ENCODE peak calls at places on chromosomes 7 and 10, in nine cellular contexts. One of them, this sample, is unnamed.

GRCh38 chr10:101839421-101840063 is 4.1 kb downstream of the KCNIP2 start:
- DNase-seq in psoas muscle: peak
- DNase-seq in body of pancreas: peak
- DNase-seq in neuronal stem cell: no peak
- DNase-seq in fibroblast of pulmonary artery: peak
- DNase-seq in kidney: peak
- DNase-seq in hepatocyte: peak
- DNase-seq in CD4-positive, alpha-beta memory T cell: peak
- DNase-seq in CD8-positive, alpha-beta T cell: peak
- DNase-seq in this sample: no peak

GRCh38 chr7:158631574-158632195 is 44.1 kb upstream of the PTPRN2 start:
- DNase-seq in psoas muscle: no peak
- DNase-seq in body of pancreas: no peak
- DNase-seq in neuronal stem cell: no peak
- DNase-seq in fibroblast of pulmonary artery: no peak
- DNase-seq in kidney: no peak
- DNase-seq in hepatocyte: no peak
- DNase-seq in CD4-positive, alpha-beta memory T cell: no peak
- DNase-seq in CD8-positive, alpha-beta T cell: no peak
- DNase-seq in this sample: no peak

GRCh38 chr10:60817135-60817805 is 39.0 kb downstream of the CDK1 start:
- DNase-seq in psoas muscle: no peak
- DNase-seq in body of pancreas: no peak
- DNase-seq in neuronal stem cell: no peak
- DNase-seq in fibroblast of pulmonary artery: peak
- DNase-seq in kidney: no peak
- DNase-seq in hepatocyte: no peak
- DNase-seq in CD4-positive, alpha-beta memory T cell: no peak
- DNase-seq in CD8-positive, alpha-beta T cell: no peak
- DNase-seq in this sample: peak

GRCh38 chr7:36232555-36232954 is 79.5 kb downstream of the EEPD1 start:
- DNase-seq in psoas muscle: no peak
- DNase-seq in body of pancreas: no peak
- DNase-seq in neuronal stem cell: no peak
- DNase-seq in fibroblast of pulmonary artery: no peak
- DNase-seq in kidney: no peak
- DNase-seq in hepatocyte: no peak
- DNase-seq in CD4-positive, alpha-beta memory T cell: no peak
- DNase-seq in CD8-positive, alpha-beta T cell: no peak
- DNase-seq in this sample: no peak

GRCh38 chr10:27319752-27320561 is 79.4 kb upstream of the ACBD5 start:
- DNase-seq in psoas muscle: peak
- DNase-seq in body of pancreas: peak
- DNase-seq in neuronal stem cell: no peak
- DNase-seq in fibroblast of pulmonary artery: peak
- DNase-seq in kidney: peak
- DNase-seq in hepatocyte: peak
- DNase-seq in CD4-positive, alpha-beta memory T cell: no peak
- DNase-seq in CD8-positive, alpha-beta T cell: no peak
- DNase-seq in this sample: peak

GRCh38 chr7:125423444-125424155 is 494.0 kb upstream of the POT1 start:
- DNase-seq in psoas muscle: no peak
- DNase-seq in body of pancreas: no peak
- DNase-seq in neuronal stem cell: no peak
- DNase-seq in fibroblast of pulmonary artery: peak
- DNase-seq in kidney: no peak
- DNase-seq in hepatocyte: no peak
- DNase-seq in CD4-positive, alpha-beta memory T cell: no peak
- DNase-seq in CD8-positive, alpha-beta T cell: no peak
- DNase-seq in this sample: no peak

GRCh38 chr7:157440346-157441022 is 103.7 kb downstream of the DNAJB6 start:
- DNase-seq in psoas muscle: no peak
- DNase-seq in body of pancreas: no peak
- DNase-seq in neuronal stem cell: no peak
- DNase-seq in fibroblast of pulmonary artery: no peak
- DNase-seq in kidney: peak
- DNase-seq in hepatocyte: no peak
- DNase-seq in CD4-positive, alpha-beta memory T cell: no peak
- DNase-seq in CD8-positive, alpha-beta T cell: no peak
- DNase-seq in this sample: no peak

GRCh38 chr7:39609084-39609461 is 14.3 kb upstream of the RALA start:
- DNase-seq in psoas muscle: peak
- DNase-seq in body of pancreas: no peak
- DNase-seq in neuronal stem cell: no peak
- DNase-seq in fibroblast of pulmonary artery: peak
- DNase-seq in kidney: no peak
- DNase-seq in hepatocyte: no peak
- DNase-seq in CD4-positive, alpha-beta memory T cell: no peak
- DNase-seq in CD8-positive, alpha-beta T cell: no peak
- DNase-seq in this sample: peak

GRCh38 chr10:133489816-133490588 is 36.3 kb downstream of the SCART1 start:
- DNase-seq in psoas muscle: no peak
- DNase-seq in body of pancreas: no peak
- DNase-seq in neuronal stem cell: no peak
- DNase-seq in fibroblast of pulmonary artery: no peak
- DNase-seq in kidney: no peak
- DNase-seq in hepatocyte: no peak
- DNase-seq in CD4-positive, alpha-beta memory T cell: no peak
- DNase-seq in CD8-positive, alpha-beta T cell: no peak
- DNase-seq in this sample: no peak

GRCh38 chr7:20224005-20224404 is 6.8 kb upstream of the MACC1 start:
- DNase-seq in psoas muscle: no peak
- DNase-seq in body of pancreas: no peak
- DNase-seq in neuronal stem cell: no peak
- DNase-seq in fibroblast of pulmonary artery: no peak
- DNase-seq in kidney: no peak
- DNase-seq in hepatocyte: no peak
- DNase-seq in CD4-positive, alpha-beta memory T cell: no peak
- DNase-seq in CD8-positive, alpha-beta T cell: no peak
- DNase-seq in this sample: no peak

GRCh38 chr10:78619244-78619851 is 449.4 kb upstream of the ZMIZ1 start:
- DNase-seq in psoas muscle: no peak
- DNase-seq in body of pancreas: no peak
- DNase-seq in neuronal stem cell: no peak
- DNase-seq in fibroblast of pulmonary artery: no peak
- DNase-seq in kidney: no peak
- DNase-seq in hepatocyte: peak
- DNase-seq in CD4-positive, alpha-beta memory T cell: no peak
- DNase-seq in CD8-positive, alpha-beta T cell: no peak
- DNase-seq in this sample: no peak

GRCh38 chr7:124413029-124413428 is 352.6 kb downstream of the GPR37 start:
- DNase-seq in psoas muscle: no peak
- DNase-seq in body of pancreas: no peak
- DNase-seq in neuronal stem cell: no peak
- DNase-seq in fibroblast of pulmonary artery: no peak
- DNase-seq in kidney: no peak
- DNase-seq in hepatocyte: no peak
- DNase-seq in CD4-positive, alpha-beta memory T cell: no peak
- DNase-seq in CD8-positive, alpha-beta T cell: no peak
- DNase-seq in this sample: no peak

GRCh38 chr10:30980951-30981616 is 50.6 kb downstream of the ZNF438 start:
- DNase-seq in psoas muscle: peak
- DNase-seq in body of pancreas: peak
- DNase-seq in neuronal stem cell: no peak
- DNase-seq in fibroblast of pulmonary artery: peak
- DNase-seq in kidney: peak
- DNase-seq in hepatocyte: no peak
- DNase-seq in CD4-positive, alpha-beta memory T cell: no peak
- DNase-seq in CD8-positive, alpha-beta T cell: no peak
- DNase-seq in this sample: peak

GRCh38 chr7:94286111-94286510 is 108.6 kb upstream of the COL1A2 start:
- DNase-seq in psoas muscle: no peak
- DNase-seq in body of pancreas: no peak
- DNase-seq in neuronal stem cell: no peak
- DNase-seq in fibroblast of pulmonary artery: peak
- DNase-seq in kidney: no peak
- DNase-seq in hepatocyte: no peak
- DNase-seq in CD4-positive, alpha-beta memory T cell: no peak
- DNase-seq in CD8-positive, alpha-beta T cell: no peak
- DNase-seq in this sample: no peak

GRCh38 chr10:102668312-102669110 is 24.2 kb downstream of the TRIM8 start:
- DNase-seq in psoas muscle: no peak
- DNase-seq in body of pancreas: peak
- DNase-seq in neuronal stem cell: no peak
- DNase-seq in fibroblast of pulmonary artery: no peak
- DNase-seq in kidney: peak
- DNase-seq in hepatocyte: no peak
- DNase-seq in CD4-positive, alpha-beta memory T cell: no peak
- DNase-seq in CD8-positive, alpha-beta T cell: no peak
- DNase-seq in this sample: no peak

GRCh38 chr10:29725133-29725720 is 90.5 kb upstream of the SVIL start:
- DNase-seq in psoas muscle: no peak
- DNase-seq in body of pancreas: no peak
- DNase-seq in neuronal stem cell: no peak
- DNase-seq in fibroblast of pulmonary artery: peak
- DNase-seq in kidney: no peak
- DNase-seq in hepatocyte: peak
- DNase-seq in CD4-positive, alpha-beta memory T cell: no peak
- DNase-seq in CD8-positive, alpha-beta T cell: no peak
- DNase-seq in this sample: peak

GRCh38 chr10:63573068-63573697 is 52.0 kb downstream of the REEP3 start:
- DNase-seq in psoas muscle: no peak
- DNase-seq in body of pancreas: no peak
- DNase-seq in neuronal stem cell: no peak
- DNase-seq in fibroblast of pulmonary artery: peak
- DNase-seq in kidney: no peak
- DNase-seq in hepatocyte: peak
- DNase-seq in CD4-positive, alpha-beta memory T cell: peak
- DNase-seq in CD8-positive, alpha-beta T cell: no peak
- DNase-seq in this sample: peak
- H3K4me3 ChIP-seq in psoas muscle: peak
- H3K4me3 ChIP-seq in body of pancreas: no peak
- H3K4me3 ChIP-seq in neuronal stem cell: no peak
- H3K4me3 ChIP-seq in fibroblast of pulmonary artery: no peak
- H3K4me3 ChIP-seq in kidney: no peak
- H3K4me3 ChIP-seq in hepatocyte: no peak
- H3K4me3 ChIP-seq in CD4-positive, alpha-beta memory T cell: no peak
- H3K4me3 ChIP-seq in CD8-positive, alpha-beta T cell: no peak
- H3K4me3 ChIP-seq in this sample: no peak

DNA sequence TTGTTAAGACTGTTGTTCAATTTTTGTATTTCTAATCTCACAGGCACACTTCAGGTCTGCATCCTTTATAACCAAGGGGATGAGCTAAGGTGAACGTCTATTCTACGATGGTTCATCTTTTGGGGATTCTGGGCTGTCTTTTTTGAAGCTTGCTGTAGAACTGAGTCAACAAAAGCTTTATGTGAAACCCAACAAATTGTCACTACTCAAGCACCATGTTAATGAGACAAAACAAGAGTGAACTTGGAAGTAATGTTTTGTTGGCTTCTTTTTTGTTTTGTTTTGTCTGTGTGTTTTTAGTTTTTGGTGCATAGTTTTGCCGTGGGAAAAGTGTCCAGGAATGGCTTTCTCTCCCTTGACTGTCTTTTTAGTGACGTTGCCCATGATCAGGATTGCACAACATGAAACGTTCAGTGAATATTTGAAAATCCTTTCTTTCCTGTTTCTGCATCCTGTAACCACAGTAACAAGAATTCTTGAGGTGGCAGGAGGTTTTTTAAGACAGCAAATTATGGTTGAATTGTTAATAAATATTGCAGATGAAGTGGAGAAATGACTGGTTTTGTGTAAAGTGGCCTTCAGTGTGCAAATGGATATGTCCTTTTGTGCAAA is 65.6 kb downstream of the WIPF3 start:
- DNase-seq in psoas muscle: no peak
- DNase-seq in body of pancreas: no peak
- DNase-seq in neuronal stem cell: no peak
- DNase-seq in fibroblast of pulmonary artery: peak
- DNase-seq in kidney: no peak
- DNase-seq in hepatocyte: no peak
- DNase-seq in CD4-positive, alpha-beta memory T cell: no peak
- DNase-seq in CD8-positive, alpha-beta T cell: no peak
- DNase-seq in this sample: peak
- H3K4me3 ChIP-seq in psoas muscle: no peak
- H3K4me3 ChIP-seq in body of pancreas: no peak
- H3K4me3 ChIP-seq in neuronal stem cell: no peak
- H3K4me3 ChIP-seq in fibroblast of pulmonary artery: no peak
- H3K4me3 ChIP-seq in kidney: no peak
- H3K4me3 ChIP-seq in hepatocyte: no peak
- H3K4me3 ChIP-seq in CD4-positive, alpha-beta memory T cell: no peak
- H3K4me3 ChIP-seq in CD8-positive, alpha-beta T cell: no peak
- H3K4me3 ChIP-seq in this sample: no peak

DNA sequence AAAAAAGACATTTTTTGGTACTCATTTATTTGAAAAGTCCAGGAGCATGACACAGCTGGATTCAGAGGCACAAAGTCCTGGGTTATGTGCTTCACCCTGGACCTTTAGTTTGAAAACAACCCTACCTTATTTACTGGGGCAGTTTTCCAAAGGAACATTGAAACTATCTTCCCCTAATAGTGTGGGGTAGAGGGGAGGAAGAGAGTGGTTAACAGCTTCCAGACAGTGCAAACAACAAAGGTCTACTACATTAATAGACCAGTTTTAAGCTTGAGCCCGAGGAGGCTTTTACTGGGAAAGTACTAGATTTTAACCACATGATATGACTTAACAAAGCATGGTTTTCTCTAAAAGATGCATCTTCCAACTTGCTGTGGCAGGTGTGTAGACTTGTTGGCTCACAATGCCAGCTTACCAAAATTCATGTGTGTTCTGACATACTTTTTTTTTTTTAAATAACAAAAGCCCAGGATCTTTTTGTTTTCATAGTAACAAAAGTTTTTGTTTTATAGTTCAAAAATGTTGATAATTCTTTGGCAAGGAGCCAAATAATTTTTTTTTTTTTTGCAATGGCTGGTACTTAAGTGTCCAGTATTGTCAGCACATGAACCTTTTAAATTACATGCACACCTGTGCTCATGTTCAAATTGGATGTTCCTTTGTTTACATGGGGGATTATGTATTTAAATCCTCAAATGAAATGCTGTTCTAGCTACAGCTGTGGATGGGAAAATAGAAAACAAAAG is 1.8 kb downstream of the GSTO1 start:
- DNase-seq in psoas muscle: no peak
- DNase-seq in body of pancreas: no peak
- DNase-seq in neuronal stem cell: no peak
- DNase-seq in fibroblast of pulmonary artery: peak
- DNase-seq in kidney: no peak
- DNase-seq in hepatocyte: no peak
- DNase-seq in CD4-positive, alpha-beta memory T cell: peak
- DNase-seq in CD8-positive, alpha-beta T cell: no peak
- DNase-seq in this sample: peak
- H3K4me3 ChIP-seq in psoas muscle: peak
- H3K4me3 ChIP-seq in body of pancreas: no peak
- H3K4me3 ChIP-seq in neuronal stem cell: no peak
- H3K4me3 ChIP-seq in fibroblast of pulmonary artery: peak
- H3K4me3 ChIP-seq in kidney: peak
- H3K4me3 ChIP-seq in hepatocyte: peak
- H3K4me3 ChIP-seq in CD4-positive, alpha-beta memory T cell: peak
- H3K4me3 ChIP-seq in CD8-positive, alpha-beta T cell: peak
- H3K4me3 ChIP-seq in this sample: peak

DNA sequence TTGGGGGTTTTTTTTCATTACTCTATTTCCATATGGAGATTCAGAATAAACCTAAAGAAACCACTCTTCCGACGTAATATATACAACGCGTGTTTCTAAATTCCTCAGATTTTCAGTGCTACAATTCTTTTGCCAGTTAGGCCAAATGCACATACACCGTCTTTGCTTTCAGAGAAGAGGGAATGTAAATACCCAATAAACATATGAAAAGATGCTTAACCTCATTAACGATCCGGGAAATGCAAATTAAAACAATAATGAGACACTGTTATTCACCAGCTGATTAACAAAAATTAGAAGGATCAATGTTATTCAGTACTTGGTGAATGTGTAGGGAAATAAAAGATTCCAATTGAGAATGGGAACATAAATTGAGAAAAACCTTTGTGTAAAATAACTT is 56.8 kb downstream of the FGFR2 start:
- DNase-seq in psoas muscle: no peak
- DNase-seq in body of pancreas: no peak
- DNase-seq in neuronal stem cell: no peak
- DNase-seq in fibroblast of pulmonary artery: no peak
- DNase-seq in kidney: no peak
- DNase-seq in hepatocyte: no peak
- DNase-seq in CD4-positive, alpha-beta memory T cell: no peak
- DNase-seq in CD8-positive, alpha-beta T cell: no peak
- DNase-seq in this sample: no peak
- H3K4me3 ChIP-seq in psoas muscle: no peak
- H3K4me3 ChIP-seq in body of pancreas: no peak
- H3K4me3 ChIP-seq in neuronal stem cell: no peak
- H3K4me3 ChIP-seq in fibroblast of pulmonary artery: no peak
- H3K4me3 ChIP-seq in kidney: no peak
- H3K4me3 ChIP-seq in hepatocyte: no peak
- H3K4me3 ChIP-seq in CD4-positive, alpha-beta memory T cell: no peak
- H3K4me3 ChIP-seq in CD8-positive, alpha-beta T cell: no peak
- H3K4me3 ChIP-seq in this sample: no peak